ENCODE peak calls at places on chromosomes 3 and 15, in ten cellular contexts. One of them, this sample, is unnamed.

GRCh38 chr3:16897254-16897926 is 12.6 kb downstream of the PLCL2 start:
- DNase-seq in epithelial cell of proximal tubule: no peak
- DNase-seq in fibroblast of villous mesenchyme: peak; percentile 72
- DNase-seq in BJ: peak; percentile 85
- DNase-seq in foreskin fibroblast: peak; percentile 40
- DNase-seq in A549: peak; percentile 17
- DNase-seq in HCT116: no peak
- DNase-seq in ovary: no peak
- DNase-seq in IMR-90: peak; percentile 23
- DNase-seq in testis: no peak
- DNase-seq in this sample: peak; percentile 62

GRCh38 chr3:27165348-27165747 is 203.8 kb downstream of the NEK10 start:
- DNase-seq in foreskin fibroblast: peak; percentile 74
- DNase-seq in HCT116: no peak
- DNase-seq in A549: no peak
- DNase-seq in IMR-90: peak; percentile 42
- DNase-seq in fibroblast of villous mesenchyme: peak; percentile 68
- DNase-seq in epithelial cell of proximal tubule: peak; percentile 61
- DNase-seq in ovary: no peak
- DNase-seq in testis: no peak
- DNase-seq in BJ: peak; percentile 86
- DNase-seq in this sample: peak; percentile 90

GRCh38 chr3:195692361-195692700 is 28.4 kb upstream of the MUC20 start:
- DNase-seq in fibroblast of villous mesenchyme: no peak
- DNase-seq in testis: peak; percentile 64
- DNase-seq in HCT116: no peak
- DNase-seq in epithelial cell of proximal tubule: no peak
- DNase-seq in ovary: no peak
- DNase-seq in foreskin fibroblast: no peak
- DNase-seq in IMR-90: no peak
- DNase-seq in BJ: no peak
- DNase-seq in A549: no peak
- DNase-seq in this sample: no peak

GRCh38 chr3:51686512-51687215 is 15.6 kb downstream of the TEX264 start:
- DNase-seq in ovary: peak; percentile 41
- DNase-seq in A549: no peak
- DNase-seq in foreskin fibroblast: no peak
- DNase-seq in testis: peak; percentile 59
- DNase-seq in BJ: no peak
- DNase-seq in HCT116: no peak
- DNase-seq in epithelial cell of proximal tubule: no peak
- DNase-seq in fibroblast of villous mesenchyme: no peak
- DNase-seq in IMR-90: peak; percentile 8
- DNase-seq in this sample: no peak

GRCh38 chr3:183490211-183490601 is 61.8 kb upstream of the MCF2L2 start:
- DNase-seq in foreskin fibroblast: no peak
- DNase-seq in fibroblast of villous mesenchyme: no peak
- DNase-seq in HCT116: no peak
- DNase-seq in ovary: no peak
- DNase-seq in testis: peak; percentile 4
- DNase-seq in epithelial cell of proximal tubule: no peak
- DNase-seq in IMR-90: no peak
- DNase-seq in A549: no peak
- DNase-seq in BJ: no peak
- DNase-seq in this sample: no peak

GRCh38 chr3:43838877-43839276 is 148.1 kb downstream of the ABHD5 start:
- DNase-seq in fibroblast of villous mesenchyme: no peak
- DNase-seq in IMR-90: no peak
- DNase-seq in testis: no peak
- DNase-seq in A549: peak; percentile 10
- DNase-seq in epithelial cell of proximal tubule: no peak
- DNase-seq in ovary: no peak
- DNase-seq in BJ: no peak
- DNase-seq in HCT116: no peak
- DNase-seq in foreskin fibroblast: no peak
- DNase-seq in this sample: no peak

GRCh38 chr3:127735767-127736693 is 63.3 kb downstream of the ABTB1 start:
- DNase-seq in BJ: no peak
- DNase-seq in HCT116: no peak
- DNase-seq in epithelial cell of proximal tubule: peak; percentile 83
- DNase-seq in fibroblast of villous mesenchyme: peak; percentile 83
- DNase-seq in ovary: no peak
- DNase-seq in IMR-90: peak; percentile 86
- DNase-seq in A549: peak; percentile 24
- DNase-seq in testis: peak; percentile 58
- DNase-seq in foreskin fibroblast: peak; percentile 70
- DNase-seq in this sample: peak; percentile 44

GRCh38 chr15:80002267-80002666 is 31.3 kb upstream of the BCL2A1 start:
- DNase-seq in testis: no peak
- DNase-seq in A549: no peak
- DNase-seq in BJ: no peak
- DNase-seq in IMR-90: no peak
- DNase-seq in HCT116: no peak
- DNase-seq in ovary: no peak
- DNase-seq in fibroblast of villous mesenchyme: no peak
- DNase-seq in epithelial cell of proximal tubule: no peak
- DNase-seq in foreskin fibroblast: no peak
- DNase-seq in this sample: no peak

GRCh38 chr3:67692621-67693020 is 38.2 kb upstream of the SUCLG2 start:
- DNase-seq in fibroblast of villous mesenchyme: peak; percentile 86
- DNase-seq in IMR-90: no peak
- DNase-seq in testis: no peak
- DNase-seq in BJ: no peak
- DNase-seq in HCT116: no peak
- DNase-seq in foreskin fibroblast: no peak
- DNase-seq in ovary: no peak
- DNase-seq in epithelial cell of proximal tubule: no peak
- DNase-seq in A549: no peak
- DNase-seq in this sample: no peak

GRCh38 chr3:150409527-150410310 is 1.6 kb downstream of the TSC22D2 start:
- DNase-seq in BJ: no peak
- DNase-seq in foreskin fibroblast: peak; percentile 65
- DNase-seq in testis: peak; percentile 69
- DNase-seq in fibroblast of villous mesenchyme: peak; percentile 81
- DNase-seq in epithelial cell of proximal tubule: no peak
- DNase-seq in HCT116: no peak
- DNase-seq in A549: peak; percentile 70
- DNase-seq in ovary: peak; percentile 76
- DNase-seq in IMR-90: peak; percentile 60
- DNase-seq in this sample: no peak

GRCh38 chr3:128235207-128235933 is 82.1 kb downstream of the EEFSEC start:
- DNase-seq in testis: no peak
- DNase-seq in foreskin fibroblast: peak; percentile 29
- DNase-seq in A549: no peak
- DNase-seq in HCT116: no peak
- DNase-seq in epithelial cell of proximal tubule: no peak
- DNase-seq in ovary: no peak
- DNase-seq in BJ: no peak
- DNase-seq in fibroblast of villous mesenchyme: peak; percentile 68
- DNase-seq in IMR-90: peak; percentile 15
- DNase-seq in this sample: no peak

GRCh38 chr3:47163023-47163989 is 607 bp downstream of the SETD2 start:
- DNase-seq in fibroblast of villous mesenchyme: peak; percentile 57
- DNase-seq in HCT116: no peak
- DNase-seq in ovary: peak; percentile 47
- DNase-seq in foreskin fibroblast: no peak
- DNase-seq in IMR-90: peak; percentile 27
- DNase-seq in testis: peak; percentile 43
- DNase-seq in BJ: no peak
- DNase-seq in epithelial cell of proximal tubule: no peak
- DNase-seq in A549: peak; percentile 18
- DNase-seq in this sample: no peak

GRCh38 chr3:51794202-51794601 is 15.2 kb upstream of the IQCF6 start:
- DNase-seq in fibroblast of villous mesenchyme: no peak
- DNase-seq in HCT116: no peak
- DNase-seq in epithelial cell of proximal tubule: no peak
- DNase-seq in ovary: no peak
- DNase-seq in BJ: no peak
- DNase-seq in A549: no peak
- DNase-seq in testis: no peak
- DNase-seq in foreskin fibroblast: no peak
- DNase-seq in IMR-90: no peak
- DNase-seq in this sample: no peak

GRCh38 chr3:183094711-183095110 is 4.6 kb downstream of the MCCC1 start:
- DNase-seq in HCT116: no peak
- DNase-seq in BJ: no peak
- DNase-seq in testis: no peak
- DNase-seq in A549: no peak
- DNase-seq in foreskin fibroblast: no peak
- DNase-seq in fibroblast of villous mesenchyme: no peak
- DNase-seq in epithelial cell of proximal tubule: peak; percentile 22
- DNase-seq in IMR-90: no peak
- DNase-seq in ovary: no peak
- DNase-seq in this sample: no peak

DNA sequence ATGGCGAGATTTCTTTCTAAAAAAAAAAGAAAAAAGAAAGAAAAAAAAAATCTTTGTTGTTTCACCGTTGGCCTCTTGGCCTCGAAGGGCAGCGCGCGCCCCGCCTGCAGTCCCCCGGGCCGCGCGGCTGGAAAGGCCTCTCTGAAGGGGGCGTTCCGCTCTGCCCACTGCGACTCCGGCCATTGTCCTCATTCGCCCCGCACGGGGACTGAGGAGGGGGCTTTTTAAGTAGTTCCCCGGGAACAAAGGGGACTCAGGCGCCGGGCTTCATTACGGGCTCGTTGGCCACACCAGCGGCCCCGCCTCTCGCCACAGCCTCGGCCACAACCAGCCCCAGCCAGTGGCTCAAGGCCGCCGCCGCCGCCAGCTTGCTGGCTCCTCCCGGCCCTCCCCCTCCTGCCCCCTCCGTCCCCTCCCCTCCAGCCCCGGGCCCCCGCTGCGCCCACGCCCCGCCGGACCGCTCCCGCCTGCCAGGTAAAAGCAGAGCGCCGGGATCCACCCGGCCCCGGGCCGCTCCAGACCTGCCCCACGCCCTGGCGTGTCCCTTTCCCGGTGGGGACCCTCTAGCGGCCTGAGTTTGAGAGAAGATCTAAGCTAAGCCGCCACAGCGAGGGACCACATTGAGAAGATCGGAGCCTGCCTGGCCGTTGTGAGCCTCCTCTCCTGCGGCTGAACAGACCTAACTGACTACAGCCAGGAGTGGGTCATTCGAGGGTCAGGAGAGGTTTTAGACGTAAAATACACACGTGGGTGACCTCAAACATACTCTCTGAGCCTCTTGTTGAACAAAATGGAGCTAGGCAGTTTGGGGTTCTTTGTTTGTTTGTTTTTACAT is 54.1 kb downstream of the CPN2 start:
- DNase-seq in fibroblast of villous mesenchyme: no peak
- DNase-seq in epithelial cell of proximal tubule: no peak
- DNase-seq in testis: peak; percentile 71
- DNase-seq in ovary: peak; percentile 56
- DNase-seq in foreskin fibroblast: no peak
- DNase-seq in BJ: no peak
- DNase-seq in A549: no peak
- DNase-seq in HCT116: peak; percentile 22
- DNase-seq in IMR-90: no peak
- DNase-seq in this sample: no peak
- H3K4me3 ChIP-seq in fibroblast of villous mesenchyme: peak overlapping the region; percentile 42
- H3K4me3 ChIP-seq in epithelial cell of proximal tubule: peak overlapping the region; percentile 34
- H3K4me3 ChIP-seq in testis: peak overlapping the region; percentile 42
- H3K4me3 ChIP-seq in ovary: peak overlapping the region; percentile 23
- H3K4me3 ChIP-seq in foreskin fibroblast: no peak overlapping the region
- H3K4me3 ChIP-seq in BJ: no peak overlapping the region
- H3K4me3 ChIP-seq in A549: no peak overlapping the region
- H3K4me3 ChIP-seq in HCT116: peak overlapping the region; percentile 48
- H3K4me3 ChIP-seq in IMR-90: no peak overlapping the region
- H3K4me3 ChIP-seq in this sample: peak overlapping the region; percentile 36

GRCh38 chr15:64356443-64357040 is 569 bp upstream of the CSNK1G1 start:
- DNase-seq in epithelial cell of proximal tubule: peak; percentile 83
- DNase-seq in IMR-90: peak; percentile 87
- DNase-seq in A549: peak; percentile 90
- DNase-seq in ovary: no peak
- DNase-seq in BJ: no peak
- DNase-seq in fibroblast of villous mesenchyme: peak; percentile 94
- DNase-seq in HCT116: peak; percentile 61
- DNase-seq in foreskin fibroblast: peak; percentile 71
- DNase-seq in testis: no peak
- DNase-seq in this sample: peak; percentile 65
- TF ChIP-seq CTCF in epithelial cell of proximal tubule: peak; percentile 61
- TF ChIP-seq CTCF in IMR-90: peak; percentile 70
- TF ChIP-seq CTCF in A549: peak; percentile 79
- TF ChIP-seq CTCF in ovary: peak; percentile 25
- TF ChIP-seq CTCF in BJ: peak; percentile 48
- TF ChIP-seq CTCF in fibroblast of villous mesenchyme: peak; percentile 55
- TF ChIP-seq CTCF in HCT116: peak; percentile 21
- TF ChIP-seq CTCF in foreskin fibroblast: peak; percentile 35
- TF ChIP-seq CTCF in testis: peak; percentile 52
- TF ChIP-seq CTCF in this sample: peak; percentile 57

DNA sequence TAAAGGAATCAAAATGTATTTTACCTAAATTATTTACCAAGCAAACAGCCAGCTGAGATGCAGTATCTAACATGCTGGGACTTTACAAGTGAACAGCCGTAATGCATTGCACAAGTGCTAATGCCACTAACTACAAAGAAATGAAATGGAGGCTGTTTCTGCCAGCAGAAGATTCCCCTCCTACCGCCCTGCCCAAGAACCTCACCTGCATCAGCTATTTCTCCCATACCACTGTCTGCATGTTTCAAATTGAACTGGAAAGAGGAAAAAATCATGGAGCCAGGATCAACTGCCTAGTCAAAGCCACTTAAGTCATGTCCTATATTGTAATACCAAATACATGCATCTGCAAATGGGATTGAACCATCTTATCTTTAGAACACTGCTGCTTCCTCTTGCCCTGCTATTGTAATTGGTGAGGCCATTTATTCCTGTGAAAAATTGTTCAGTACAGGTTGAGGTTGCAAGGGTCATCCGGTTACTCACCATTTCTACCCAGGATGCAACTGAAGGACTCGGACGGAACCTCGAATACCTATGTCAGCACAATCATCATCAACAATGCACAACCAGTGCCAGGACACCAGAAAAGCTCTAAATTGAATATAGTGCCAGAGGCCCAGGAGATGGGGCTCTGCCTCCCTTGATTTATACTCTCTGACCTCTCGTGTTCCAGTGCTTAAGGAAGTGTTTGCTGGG is 27.5 kb downstream of the ANXA2 start:
- DNase-seq in epithelial cell of proximal tubule: no peak
- DNase-seq in fibroblast of villous mesenchyme: no peak
- DNase-seq in IMR-90: no peak
- DNase-seq in testis: no peak
- DNase-seq in foreskin fibroblast: no peak
- DNase-seq in HCT116: no peak
- DNase-seq in ovary: no peak
- DNase-seq in A549: peak; percentile 80
- DNase-seq in BJ: no peak
- DNase-seq in this sample: no peak
- H3K4me3 ChIP-seq in epithelial cell of proximal tubule: no peak overlapping the region
- H3K4me3 ChIP-seq in fibroblast of villous mesenchyme: no peak overlapping the region
- H3K4me3 ChIP-seq in IMR-90: no peak overlapping the region
- H3K4me3 ChIP-seq in testis: no peak overlapping the region
- H3K4me3 ChIP-seq in foreskin fibroblast: no peak overlapping the region
- H3K4me3 ChIP-seq in HCT116: peak overlapping the region; percentile 19
- H3K4me3 ChIP-seq in ovary: no peak overlapping the region
- H3K4me3 ChIP-seq in A549: peak overlapping the region; percentile 10
- H3K4me3 ChIP-seq in BJ: no peak overlapping the region
- H3K4me3 ChIP-seq in this sample: no peak overlapping the region

DNA sequence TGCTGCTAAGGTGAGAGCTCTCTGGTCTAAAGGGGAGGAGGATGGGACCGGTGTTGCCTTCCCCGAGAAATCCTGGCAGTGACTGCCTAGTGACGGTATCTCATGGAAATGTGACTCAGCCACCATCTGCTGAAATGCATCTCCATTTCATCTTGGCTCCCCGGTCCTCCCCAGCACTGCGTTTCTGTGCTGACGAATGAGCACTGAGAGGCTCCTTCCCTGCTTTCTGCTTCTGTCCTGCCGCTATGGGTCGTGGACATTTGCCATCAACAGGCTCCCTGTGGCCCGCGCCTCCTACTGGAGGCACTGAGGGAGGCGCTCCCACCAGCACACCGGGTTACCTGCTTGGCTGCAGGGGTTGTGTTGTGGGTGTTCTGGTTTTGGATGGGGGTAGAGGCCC is 13.5 kb upstream of the SEC13 start:
- DNase-seq in HCT116: no peak
- DNase-seq in IMR-90: peak; percentile 76
- DNase-seq in A549: peak; percentile 40
- DNase-seq in ovary: no peak
- DNase-seq in epithelial cell of proximal tubule: no peak
- DNase-seq in foreskin fibroblast: peak; percentile 62
- DNase-seq in testis: no peak
- DNase-seq in fibroblast of villous mesenchyme: no peak
- DNase-seq in BJ: no peak
- DNase-seq in this sample: peak; percentile 41
- TF ChIP-seq CTCF in HCT116: peak; percentile 60
- TF ChIP-seq CTCF in IMR-90: peak; percentile 26
- TF ChIP-seq CTCF in A549: peak; percentile 37
- TF ChIP-seq CTCF in ovary: no peak
- TF ChIP-seq CTCF in epithelial cell of proximal tubule: peak; percentile 20
- TF ChIP-seq CTCF in foreskin fibroblast: peak; percentile 34
- TF ChIP-seq CTCF in testis: no peak
- TF ChIP-seq CTCF in fibroblast of villous mesenchyme: peak; percentile 22
- TF ChIP-seq CTCF in BJ: peak; percentile 34
- TF ChIP-seq CTCF in this sample: peak; percentile 48